ENCODE peak calls at places on chromosomes 6 and 20, in ten cellular contexts. One of them, this sample, is unnamed.
A peak's percentile ranks its signal among the peaks of the same experiment; 100 is the strongest.

GRCh38 chr6:148831064-148831463 is 84.2 kb downstream of the UST start:
- DNase-seq in GM23338: no peak
- DNase-seq in HepG2: no peak
- DNase-seq in GM23248: peak; percentile 33
- DNase-seq in HCT116: no peak
- DNase-seq in hepatocyte: no peak
- DNase-seq in MM.1S: no peak
- DNase-seq in H1: no peak
- DNase-seq in SK-N-SH: no peak
- DNase-seq in fibroblast of lung: no peak
- DNase-seq in this sample: peak; percentile 46

GRCh38 chr20:4014031-4014474 is 1.3 kb downstream of the RNF24 start:
- DNase-seq in MM.1S: peak; percentile 74
- DNase-seq in fibroblast of lung: peak; percentile 87
- DNase-seq in GM23338: peak; percentile 33
- DNase-seq in hepatocyte: peak; percentile 82
- DNase-seq in HepG2: peak; percentile 87
- DNase-seq in H1: no peak
- DNase-seq in GM23248: peak; percentile 90
- DNase-seq in SK-N-SH: peak; percentile 61
- DNase-seq in HCT116: peak; percentile 68
- DNase-seq in this sample: peak; percentile 97

GRCh38 chr20:43914697-43915208 is at the start of gene TOX2:
- DNase-seq in HepG2: no peak
- DNase-seq in H1: no peak
- DNase-seq in fibroblast of lung: peak; percentile 49
- DNase-seq in GM23248: peak; percentile 73
- DNase-seq in HCT116: no peak
- DNase-seq in SK-N-SH: peak; percentile 96
- DNase-seq in MM.1S: peak; percentile 74
- DNase-seq in hepatocyte: peak; percentile 70
- DNase-seq in GM23338: peak; percentile 55
- DNase-seq in this sample: no peak

GRCh38 chr6:125277838-125278237 is 23.9 kb downstream of the HDDC2 start:
- DNase-seq in hepatocyte: no peak
- DNase-seq in GM23248: no peak
- DNase-seq in HCT116: no peak
- DNase-seq in SK-N-SH: no peak
- DNase-seq in H1: no peak
- DNase-seq in MM.1S: no peak
- DNase-seq in GM23338: no peak
- DNase-seq in fibroblast of lung: no peak
- DNase-seq in HepG2: no peak
- DNase-seq in this sample: peak; percentile 12

GRCh38 chr6:57255451-57256181 is 33.5 kb upstream of the RAB23 start:
- DNase-seq in HCT116: no peak
- DNase-seq in GM23248: no peak
- DNase-seq in SK-N-SH: no peak
- DNase-seq in HepG2: no peak
- DNase-seq in fibroblast of lung: no peak
- DNase-seq in GM23338: no peak
- DNase-seq in hepatocyte: no peak
- DNase-seq in H1: no peak
- DNase-seq in MM.1S: no peak
- DNase-seq in this sample: no peak

GRCh38 chr20:1761116-1761515 is 103.5 kb upstream of the SIRPG start:
- DNase-seq in GM23248: peak; percentile 95
- DNase-seq in fibroblast of lung: peak; percentile 80
- DNase-seq in HCT116: peak; percentile 13
- DNase-seq in SK-N-SH: no peak
- DNase-seq in H1: no peak
- DNase-seq in HepG2: no peak
- DNase-seq in hepatocyte: no peak
- DNase-seq in GM23338: no peak
- DNase-seq in MM.1S: no peak
- DNase-seq in this sample: peak; percentile 93

GRCh38 chr6:16130932-16131387 is 2.1 kb downstream of the MYLIP start:
- DNase-seq in SK-N-SH: peak; percentile 28
- DNase-seq in fibroblast of lung: peak; percentile 87
- DNase-seq in hepatocyte: peak; percentile 76
- DNase-seq in HCT116: no peak
- DNase-seq in HepG2: peak; percentile 72
- DNase-seq in GM23248: peak; percentile 77
- DNase-seq in GM23338: peak; percentile 80
- DNase-seq in MM.1S: peak; percentile 89
- DNase-seq in H1: no peak
- DNase-seq in this sample: peak; percentile 72

GRCh38 chr20:4412216-4412615 is 309.5 kb upstream of the PRND start:
- DNase-seq in H1: no peak
- DNase-seq in HepG2: no peak
- DNase-seq in GM23248: no peak
- DNase-seq in HCT116: no peak
- DNase-seq in SK-N-SH: no peak
- DNase-seq in fibroblast of lung: no peak
- DNase-seq in GM23338: no peak
- DNase-seq in hepatocyte: no peak
- DNase-seq in MM.1S: no peak
- DNase-seq in this sample: peak; percentile 63

DNA sequence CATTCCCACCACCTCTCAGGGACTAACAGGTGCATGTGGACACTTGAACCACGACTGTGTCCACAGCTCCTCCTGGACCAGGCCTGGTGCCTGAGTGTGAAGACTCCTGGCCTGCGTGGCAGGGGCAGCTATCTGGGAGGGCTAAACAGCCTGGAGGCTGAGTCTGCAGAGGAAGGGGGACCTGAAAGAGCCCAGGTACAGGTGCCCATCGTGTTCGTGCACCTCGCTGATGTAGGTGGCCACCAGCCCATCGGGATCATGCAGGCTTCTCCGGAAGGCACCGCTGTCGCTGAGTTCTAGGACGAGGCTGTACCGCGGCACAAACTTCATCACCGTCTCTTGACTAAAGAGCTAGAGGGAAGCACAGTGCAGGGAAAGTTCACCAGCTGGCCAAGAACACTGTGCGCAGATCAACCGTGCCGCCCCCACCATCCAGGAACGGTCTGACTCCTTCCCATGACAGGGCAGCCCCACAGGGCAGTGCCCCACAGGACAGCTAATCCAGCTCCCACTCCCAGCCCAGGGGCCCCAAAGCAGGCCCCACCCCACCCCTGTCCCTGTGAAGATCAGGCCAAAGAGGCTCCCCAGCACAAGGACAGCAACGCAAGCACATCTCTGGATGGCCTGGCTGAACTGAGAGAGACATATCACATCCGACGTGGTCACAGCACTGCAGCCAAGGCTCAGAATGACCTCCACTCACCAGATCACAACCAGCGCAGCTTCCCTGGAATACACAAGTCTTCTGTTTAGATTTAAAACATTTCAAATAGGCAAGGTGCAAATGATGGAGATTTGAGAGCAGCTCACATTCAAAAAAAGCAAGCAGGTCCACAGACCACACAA is 14.8 kb downstream of the CST7 start:
- DNase-seq in hepatocyte: no peak
- DNase-seq in GM23338: no peak
- DNase-seq in MM.1S: no peak
- DNase-seq in HepG2: no peak
- DNase-seq in GM23248: no peak
- DNase-seq in fibroblast of lung: no peak
- DNase-seq in SK-N-SH: no peak
- DNase-seq in HCT116: no peak
- DNase-seq in H1: no peak
- DNase-seq in this sample: no peak
- H3K4me2 ChIP-seq in hepatocyte: no peak overlapping the region
- H3K4me2 ChIP-seq in GM23338: no peak overlapping the region
- H3K4me2 ChIP-seq in MM.1S: no peak overlapping the region
- H3K4me2 ChIP-seq in HepG2: no peak overlapping the region
- H3K4me2 ChIP-seq in GM23248: no peak overlapping the region
- H3K4me2 ChIP-seq in fibroblast of lung: no peak overlapping the region
- H3K4me2 ChIP-seq in SK-N-SH: no peak overlapping the region
- H3K4me2 ChIP-seq in HCT116: no peak overlapping the region
- H3K4me2 ChIP-seq in H1: no peak overlapping the region
- H3K4me2 ChIP-seq in this sample: no peak overlapping the region

GRCh38 chr6:13071946-13072345 is 256.4 kb downstream of the TBC1D7 start:
- DNase-seq in MM.1S: no peak
- DNase-seq in HepG2: no peak
- DNase-seq in fibroblast of lung: no peak
- DNase-seq in HCT116: no peak
- DNase-seq in GM23338: no peak
- DNase-seq in GM23248: no peak
- DNase-seq in hepatocyte: no peak
- DNase-seq in SK-N-SH: no peak
- DNase-seq in H1: no peak
- DNase-seq in this sample: no peak
- H3K27me3 ChIP-seq in MM.1S: no peaks in the 10 kb centered on the region
- H3K27me3 ChIP-seq in HepG2: no peaks in the 10 kb centered on the region
- H3K27me3 ChIP-seq in fibroblast of lung: no peaks in the 10 kb centered on the region
- H3K27me3 ChIP-seq in HCT116: peaks cover 24% of the 10 kb centered on the region
- H3K27me3 ChIP-seq in GM23338: no peaks in the 10 kb centered on the region
- H3K27me3 ChIP-seq in GM23248: no peaks in the 10 kb centered on the region
- H3K27me3 ChIP-seq in hepatocyte: peaks cover 3% of the 10 kb centered on the region
- H3K27me3 ChIP-seq in SK-N-SH: no peaks in the 10 kb centered on the region
- H3K27me3 ChIP-seq in H1: no peaks in the 10 kb centered on the region
- H3K27me3 ChIP-seq in this sample: peaks cover 52% of the 10 kb centered on the region

GRCh38 chr20:327946-328563 is 2.7 kb downstream of the SOX12 start:
- DNase-seq in GM23248: peak; percentile 48
- DNase-seq in HCT116: no peak
- DNase-seq in GM23338: no peak
- DNase-seq in hepatocyte: peak; percentile 9
- DNase-seq in SK-N-SH: no peak
- DNase-seq in MM.1S: no peak
- DNase-seq in HepG2: no peak
- DNase-seq in H1: no peak
- DNase-seq in fibroblast of lung: peak; percentile 37
- DNase-seq in this sample: no peak

GRCh38 chr20:329851-330232 is 4.5 kb downstream of the SOX12 start:
- DNase-seq in HepG2: no peak
- DNase-seq in hepatocyte: no peak
- DNase-seq in MM.1S: no peak
- DNase-seq in GM23338: peak; percentile 15
- DNase-seq in HCT116: no peak
- DNase-seq in GM23248: no peak
- DNase-seq in SK-N-SH: no peak
- DNase-seq in fibroblast of lung: no peak
- DNase-seq in H1: no peak
- DNase-seq in this sample: no peak

GRCh38 chr20:329325-329695 is 4.0 kb downstream of the SOX12 start:
- DNase-seq in HepG2: no peak
- DNase-seq in H1: no peak
- DNase-seq in SK-N-SH: no peak
- DNase-seq in GM23248: no peak
- DNase-seq in hepatocyte: no peak
- DNase-seq in fibroblast of lung: no peak
- DNase-seq in MM.1S: no peak
- DNase-seq in HCT116: no peak
- DNase-seq in GM23338: no peak
- DNase-seq in this sample: no peak

GRCh38 chr20:327041-327945 is 1.9 kb downstream of the SOX12 start:
- DNase-seq in MM.1S: no peak
- DNase-seq in hepatocyte: peak; percentile 96
- DNase-seq in HepG2: peak; percentile 95
- DNase-seq in GM23338: peak; percentile 98
- DNase-seq in SK-N-SH: peak; percentile 95
- DNase-seq in HCT116: peak; percentile 72
- DNase-seq in GM23248: peak; percentile 94
- DNase-seq in fibroblast of lung: peak; percentile 93
- DNase-seq in H1: peak; percentile 94
- DNase-seq in this sample: peak; percentile 94

DNA sequence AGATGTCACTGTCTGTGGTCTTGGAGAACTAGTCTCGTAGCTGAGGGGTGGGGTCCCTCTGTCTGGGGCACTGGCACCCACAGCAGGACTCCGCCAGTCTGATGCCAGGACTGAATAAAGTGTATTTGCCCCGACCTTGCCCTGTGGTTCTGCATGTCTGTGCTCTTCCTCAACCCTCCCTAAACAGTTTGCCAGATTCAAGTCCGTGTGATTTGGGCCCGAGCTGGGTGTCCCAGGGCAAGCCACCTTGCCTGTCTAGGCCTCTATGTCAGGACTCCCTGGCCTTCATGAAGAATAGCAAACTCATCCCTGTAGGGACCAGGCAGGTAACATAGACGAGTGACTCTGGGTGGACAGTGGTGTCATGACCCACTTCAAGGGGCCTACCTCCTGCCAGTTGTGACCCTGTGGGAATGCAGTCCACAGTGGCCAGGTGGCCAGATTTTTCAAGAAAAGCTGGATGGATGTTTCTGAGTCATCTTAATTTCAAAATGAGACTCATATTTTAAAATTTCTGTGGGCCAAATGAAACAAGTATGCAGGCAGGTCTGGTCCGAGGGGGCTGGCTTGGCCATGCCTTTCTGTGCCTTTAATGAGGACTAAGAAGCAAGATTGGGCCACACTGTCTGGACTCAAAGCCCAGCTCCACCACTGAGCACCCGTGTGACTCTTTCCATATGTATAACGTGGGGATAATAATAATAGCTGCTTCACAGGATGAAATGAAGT is 3.4 kb downstream of the SOX12 start:
- DNase-seq in SK-N-SH: no peak
- DNase-seq in HepG2: no peak
- DNase-seq in MM.1S: no peak
- DNase-seq in H1: no peak
- DNase-seq in GM23248: peak; percentile 65
- DNase-seq in HCT116: no peak
- DNase-seq in GM23338: no peak
- DNase-seq in fibroblast of lung: no peak
- DNase-seq in hepatocyte: no peak
- DNase-seq in this sample: no peak
- H3K4me2 ChIP-seq in SK-N-SH: peak overlapping the region; percentile 99
- H3K4me2 ChIP-seq in HepG2: peak overlapping the region; percentile 92
- H3K4me2 ChIP-seq in MM.1S: no peak overlapping the region
- H3K4me2 ChIP-seq in H1: peak overlapping the region; percentile 50
- H3K4me2 ChIP-seq in GM23248: peak overlapping the region; percentile 34
- H3K4me2 ChIP-seq in HCT116: peak overlapping the region; percentile 90
- H3K4me2 ChIP-seq in GM23338: peak overlapping the region; percentile 100
- H3K4me2 ChIP-seq in fibroblast of lung: peak overlapping the region; percentile 85
- H3K4me2 ChIP-seq in hepatocyte: peak overlapping the region; percentile 97
- H3K4me2 ChIP-seq in this sample: peak overlapping the region; percentile 90

DNA sequence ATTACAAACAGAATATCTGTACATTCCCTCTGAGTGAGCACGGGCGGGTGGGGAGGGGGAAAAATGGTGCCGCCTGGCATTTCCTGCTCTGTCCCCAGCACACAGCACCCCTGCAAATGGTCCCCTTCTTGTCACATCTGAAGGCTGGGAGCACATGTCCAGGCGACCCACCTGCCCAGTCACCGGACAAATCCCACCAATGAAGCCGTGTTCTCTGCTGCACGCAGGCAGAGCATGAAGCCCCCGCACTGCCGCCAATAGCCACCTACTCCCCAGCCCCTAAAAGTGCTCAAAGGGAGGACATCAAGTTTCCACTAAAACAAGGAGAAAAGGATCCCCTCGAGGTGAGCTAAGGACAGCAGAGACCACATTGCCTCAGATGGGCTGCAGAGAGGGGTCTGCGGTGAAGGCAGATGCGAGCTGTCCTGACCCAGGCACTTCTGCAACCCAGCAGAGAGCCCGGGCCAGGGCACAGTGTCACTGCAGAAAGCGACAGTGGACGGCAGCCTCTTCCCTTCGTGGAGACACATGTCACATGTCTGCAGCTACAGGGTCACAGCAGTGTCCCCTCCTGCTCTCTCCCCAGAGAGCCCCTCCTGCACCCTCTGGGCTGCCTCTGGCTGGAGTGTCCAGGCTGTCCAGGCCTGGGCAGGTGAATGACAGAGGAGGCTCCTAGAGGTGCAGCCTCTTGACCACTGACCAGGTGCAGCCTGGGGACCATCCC is 221.5 kb downstream of the PREX1 start:
- DNase-seq in GM23248: no peak
- DNase-seq in MM.1S: no peak
- DNase-seq in fibroblast of lung: no peak
- DNase-seq in HCT116: no peak
- DNase-seq in hepatocyte: no peak
- DNase-seq in H1: no peak
- DNase-seq in HepG2: no peak
- DNase-seq in SK-N-SH: no peak
- DNase-seq in GM23338: no peak
- DNase-seq in this sample: no peak
- H3K27me3 ChIP-seq in GM23248: peaks cover 17% of the 10 kb centered on the region
- H3K27me3 ChIP-seq in MM.1S: no peaks in the 10 kb centered on the region
- H3K27me3 ChIP-seq in fibroblast of lung: no peaks in the 10 kb centered on the region
- H3K27me3 ChIP-seq in HCT116: no peaks in the 10 kb centered on the region
- H3K27me3 ChIP-seq in hepatocyte: no peaks in the 10 kb centered on the region
- H3K27me3 ChIP-seq in H1: no peaks in the 10 kb centered on the region
- H3K27me3 ChIP-seq in HepG2: peaks cover 16% of the 10 kb centered on the region
- H3K27me3 ChIP-seq in SK-N-SH: no peaks in the 10 kb centered on the region
- H3K27me3 ChIP-seq in GM23338: no peaks in the 10 kb centered on the region
- H3K27me3 ChIP-seq in this sample: peaks cover 24% of the 10 kb centered on the region